ENCODE peak calls at places on chromosomes 16 and 17, in seven cellular contexts. One of them, this sample, is unnamed.

GRCh38 chr17:45093444-45094110 is 32.5 kb downstream of the NMT1 start:
- ATAC-seq in activated CD4-positive, CD25-positive, alpha-beta regulatory T cell treated with anti-CD3 and anti-CD28 coated beads, Interleukin-2, amount 50 U/mL, for 24 hours: no peak
- ATAC-seq in Panc1: no peak
- ATAC-seq in activated T-cell treated with anti-CD3 and anti-CD28 coated beads, Interleukin-2, amount 50 U/mL, for 4 hours: no peak
- ATAC-seq in activated B cell treated with CpG ODN at 0.5 μM for 24 hours: no peak
- ATAC-seq in CD8-positive, alpha-beta T cell: no peak
- ATAC-seq in activated CD4-positive, alpha-beta T cell treated with anti-CD3 and anti-CD28 coated beads for 36 hours: no peak
- ATAC-seq in this sample: peak; percentile 11

GRCh38 chr16:10929853-10930754 is 12.2 kb downstream of the DEXI start:
- ATAC-seq in activated CD4-positive, CD25-positive, alpha-beta regulatory T cell treated with anti-CD3 and anti-CD28 coated beads, Interleukin-2, amount 50 U/mL, for 24 hours: no peak
- ATAC-seq in activated CD4-positive, alpha-beta T cell treated with anti-CD3 and anti-CD28 coated beads for 36 hours: no peak
- ATAC-seq in CD8-positive, alpha-beta T cell: no peak
- ATAC-seq in Panc1: no peak
- ATAC-seq in activated T-cell treated with anti-CD3 and anti-CD28 coated beads, Interleukin-2, amount 50 U/mL, for 4 hours: peak; percentile 28
- ATAC-seq in activated B cell treated with CpG ODN at 0.5 μM for 24 hours: peak; percentile 14
- ATAC-seq in this sample: peak; percentile 28

GRCh38 chr16:31351246-31351936 is 3.6 kb upstream of the ITGAX start:
- ATAC-seq in activated T-cell treated with anti-CD3 and anti-CD28 coated beads, Interleukin-2, amount 50 U/mL, for 4 hours: no peak
- ATAC-seq in activated CD4-positive, CD25-positive, alpha-beta regulatory T cell treated with anti-CD3 and anti-CD28 coated beads, Interleukin-2, amount 50 U/mL, for 24 hours: no peak
- ATAC-seq in activated CD4-positive, alpha-beta T cell treated with anti-CD3 and anti-CD28 coated beads for 36 hours: no peak
- ATAC-seq in activated B cell treated with CpG ODN at 0.5 μM for 24 hours: peak; percentile 5
- ATAC-seq in CD8-positive, alpha-beta T cell: no peak
- ATAC-seq in Panc1: no peak
- ATAC-seq in this sample: no peak

GRCh38 chr16:23948949-23949392 is 113.2 kb downstream of the PRKCB start:
- ATAC-seq in Panc1: no peak
- ATAC-seq in activated B cell treated with CpG ODN at 0.5 μM for 24 hours: peak; percentile 15
- ATAC-seq in activated CD4-positive, alpha-beta T cell treated with anti-CD3 and anti-CD28 coated beads for 36 hours: peak; percentile 40
- ATAC-seq in activated T-cell treated with anti-CD3 and anti-CD28 coated beads, Interleukin-2, amount 50 U/mL, for 4 hours: peak; percentile 37
- ATAC-seq in activated CD4-positive, CD25-positive, alpha-beta regulatory T cell treated with anti-CD3 and anti-CD28 coated beads, Interleukin-2, amount 50 U/mL, for 24 hours: peak; percentile 57
- ATAC-seq in CD8-positive, alpha-beta T cell: peak; percentile 67
- ATAC-seq in this sample: no peak

GRCh38 chr16:51845586-51845985 is 694.5 kb upstream of the SALL1 start:
- ATAC-seq in CD8-positive, alpha-beta T cell: no peak
- ATAC-seq in activated CD4-positive, alpha-beta T cell treated with anti-CD3 and anti-CD28 coated beads for 36 hours: no peak
- ATAC-seq in activated CD4-positive, CD25-positive, alpha-beta regulatory T cell treated with anti-CD3 and anti-CD28 coated beads, Interleukin-2, amount 50 U/mL, for 24 hours: no peak
- ATAC-seq in activated B cell treated with CpG ODN at 0.5 μM for 24 hours: no peak
- ATAC-seq in Panc1: no peak
- ATAC-seq in activated T-cell treated with anti-CD3 and anti-CD28 coated beads, Interleukin-2, amount 50 U/mL, for 4 hours: no peak
- ATAC-seq in this sample: no peak

GRCh38 chr16:4091638-4092037 is 24.6 kb downstream of the ADCY9 start:
- ATAC-seq in Panc1: no peak
- ATAC-seq in activated CD4-positive, alpha-beta T cell treated with anti-CD3 and anti-CD28 coated beads for 36 hours: no peak
- ATAC-seq in CD8-positive, alpha-beta T cell: no peak
- ATAC-seq in activated T-cell treated with anti-CD3 and anti-CD28 coated beads, Interleukin-2, amount 50 U/mL, for 4 hours: no peak
- ATAC-seq in activated CD4-positive, CD25-positive, alpha-beta regulatory T cell treated with anti-CD3 and anti-CD28 coated beads, Interleukin-2, amount 50 U/mL, for 24 hours: no peak
- ATAC-seq in activated B cell treated with CpG ODN at 0.5 μM for 24 hours: no peak
- ATAC-seq in this sample: no peak

GRCh38 chr16:61681124-61681523 is 355.1 kb downstream of the CDH8 start:
- ATAC-seq in activated CD4-positive, alpha-beta T cell treated with anti-CD3 and anti-CD28 coated beads for 36 hours: no peak
- ATAC-seq in activated T-cell treated with anti-CD3 and anti-CD28 coated beads, Interleukin-2, amount 50 U/mL, for 4 hours: no peak
- ATAC-seq in activated B cell treated with CpG ODN at 0.5 μM for 24 hours: no peak
- ATAC-seq in Panc1: no peak
- ATAC-seq in activated CD4-positive, CD25-positive, alpha-beta regulatory T cell treated with anti-CD3 and anti-CD28 coated beads, Interleukin-2, amount 50 U/mL, for 24 hours: no peak
- ATAC-seq in CD8-positive, alpha-beta T cell: no peak
- ATAC-seq in this sample: no peak

GRCh38 chr16:75197522-75198134 is 9.3 kb downstream of the CTRB2 start:
- ATAC-seq in Panc1: no peak
- ATAC-seq in activated CD4-positive, CD25-positive, alpha-beta regulatory T cell treated with anti-CD3 and anti-CD28 coated beads, Interleukin-2, amount 50 U/mL, for 24 hours: no peak
- ATAC-seq in CD8-positive, alpha-beta T cell: no peak
- ATAC-seq in activated B cell treated with CpG ODN at 0.5 μM for 24 hours: no peak
- ATAC-seq in activated CD4-positive, alpha-beta T cell treated with anti-CD3 and anti-CD28 coated beads for 36 hours: no peak
- ATAC-seq in activated T-cell treated with anti-CD3 and anti-CD28 coated beads, Interleukin-2, amount 50 U/mL, for 4 hours: no peak
- ATAC-seq in this sample: no peak

GRCh38 chr17:69716571-69716970 is 302.1 kb downstream of the MAP2K6 start:
- ATAC-seq in CD8-positive, alpha-beta T cell: no peak
- ATAC-seq in activated T-cell treated with anti-CD3 and anti-CD28 coated beads, Interleukin-2, amount 50 U/mL, for 4 hours: no peak
- ATAC-seq in Panc1: no peak
- ATAC-seq in activated CD4-positive, CD25-positive, alpha-beta regulatory T cell treated with anti-CD3 and anti-CD28 coated beads, Interleukin-2, amount 50 U/mL, for 24 hours: no peak
- ATAC-seq in activated B cell treated with CpG ODN at 0.5 μM for 24 hours: no peak
- ATAC-seq in activated CD4-positive, alpha-beta T cell treated with anti-CD3 and anti-CD28 coated beads for 36 hours: no peak
- ATAC-seq in this sample: no peak

GRCh38 chr17:39404542-39405378 is 3.3 kb upstream of the FBXL20 start:
- ATAC-seq in activated CD4-positive, CD25-positive, alpha-beta regulatory T cell treated with anti-CD3 and anti-CD28 coated beads, Interleukin-2, amount 50 U/mL, for 24 hours: peak; percentile 52
- ATAC-seq in CD8-positive, alpha-beta T cell: no peak
- ATAC-seq in activated T-cell treated with anti-CD3 and anti-CD28 coated beads, Interleukin-2, amount 50 U/mL, for 4 hours: peak; percentile 47
- ATAC-seq in activated CD4-positive, alpha-beta T cell treated with anti-CD3 and anti-CD28 coated beads for 36 hours: peak; percentile 52
- ATAC-seq in Panc1: no peak
- ATAC-seq in activated B cell treated with CpG ODN at 0.5 μM for 24 hours: no peak
- ATAC-seq in this sample: peak; percentile 10

GRCh38 chr16:54936086-54936978 is 5.7 kb downstream of the IRX5 start:
- ATAC-seq in Panc1: no peak
- ATAC-seq in activated T-cell treated with anti-CD3 and anti-CD28 coated beads, Interleukin-2, amount 50 U/mL, for 4 hours: peak; percentile 26
- ATAC-seq in CD8-positive, alpha-beta T cell: no peak
- ATAC-seq in activated B cell treated with CpG ODN at 0.5 μM for 24 hours: no peak
- ATAC-seq in activated CD4-positive, CD25-positive, alpha-beta regulatory T cell treated with anti-CD3 and anti-CD28 coated beads, Interleukin-2, amount 50 U/mL, for 24 hours: no peak
- ATAC-seq in activated CD4-positive, alpha-beta T cell treated with anti-CD3 and anti-CD28 coated beads for 36 hours: no peak
- ATAC-seq in this sample: peak; percentile 22

GRCh38 chr17:50520483-50520882 is 12.1 kb upstream of the EPN3 start:
- ATAC-seq in activated B cell treated with CpG ODN at 0.5 μM for 24 hours: no peak
- ATAC-seq in CD8-positive, alpha-beta T cell: no peak
- ATAC-seq in activated CD4-positive, CD25-positive, alpha-beta regulatory T cell treated with anti-CD3 and anti-CD28 coated beads, Interleukin-2, amount 50 U/mL, for 24 hours: no peak
- ATAC-seq in activated CD4-positive, alpha-beta T cell treated with anti-CD3 and anti-CD28 coated beads for 36 hours: no peak
- ATAC-seq in Panc1: no peak
- ATAC-seq in activated T-cell treated with anti-CD3 and anti-CD28 coated beads, Interleukin-2, amount 50 U/mL, for 4 hours: no peak
- ATAC-seq in this sample: no peak

GRCh38 chr17:31746884-31747495 is 112.1 kb downstream of the COPRS start:
- ATAC-seq in activated B cell treated with CpG ODN at 0.5 μM for 24 hours: no peak
- ATAC-seq in activated CD4-positive, CD25-positive, alpha-beta regulatory T cell treated with anti-CD3 and anti-CD28 coated beads, Interleukin-2, amount 50 U/mL, for 24 hours: no peak
- ATAC-seq in Panc1: no peak
- ATAC-seq in CD8-positive, alpha-beta T cell: no peak
- ATAC-seq in activated T-cell treated with anti-CD3 and anti-CD28 coated beads, Interleukin-2, amount 50 U/mL, for 4 hours: no peak
- ATAC-seq in activated CD4-positive, alpha-beta T cell treated with anti-CD3 and anti-CD28 coated beads for 36 hours: no peak
- ATAC-seq in this sample: no peak

This sample was measured in esophagus mucosa.